ENCODE peak calls at places on chromosomes 2 and 18, in five cellular contexts. F is ascending aorta, R is BJ, Z is testis, D is dorsolateral prefrontal cortex. U is an unnamed sample.

GRCh38 chr18:40868110-40868858 is 1086.8 kb upstream of the PIK3C3 start:
- DNase-seq in F (no peak), R (peak; percentile 73), Z (no peak), D (no peak), U (no peak)

GRCh38 chr2:161327582-161327981 is 19.4 kb downstream of the PSMD14 start:
- DNase-seq in F (no peak), R (no peak), Z (no peak), D (no peak), U (no peak)

GRCh38 chr2:219252900-219253752 is at the start of gene TUBA4B:
- DNase-seq in F (peak; percentile 78), R (no peak), Z (no peak), D (no peak), U (no peak)

GRCh38 chr2:66334237-66335054 is 100.5 kb upstream of the MEIS1 start:
- DNase-seq in F (no peak), R (no peak), Z (no peak), D (no peak), U (no peak)

GRCh38 chr2:232235716-232236115 is 142.8 kb upstream of the ALPP start:
- DNase-seq in F (no peak), R (no peak), Z (no peak), D (no peak), U (no peak)

GRCh38 chr2:202187570-202187969 is 50.8 kb downstream of the SUMO1 start:
- DNase-seq in F (no peak), R (no peak), Z (no peak), D (no peak), U (no peak)

GRCh38 chr18:23453657-23454011 is 547 bp downstream of the RIOK3 start:
- DNase-seq in F (no peak), R (peak; percentile 11), Z (no peak), D (no peak), U (peak; percentile 35)

GRCh38 chr2:187527262-187527661 is 27.0 kb downstream of the TFPI start:
- DNase-seq in F (no peak), R (peak; percentile 19), Z (no peak), D (no peak), U (peak; percentile 11)

GRCh38 chr18:74946646-74947045 is 262.3 kb downstream of the PTGR3 start:
- DNase-seq in F (no peak), R (no peak), Z (no peak), D (no peak), U (no peak)

GRCh38 chr2:194867328-194867727 is 789.7 kb upstream of the SLC39A10 start:
- DNase-seq in F (no peak), R (no peak), Z (no peak), D (no peak), U (no peak)

GRCh38 chr2:219871396-219871795 is 244.0 kb downstream of the SLC4A3 start:
- DNase-seq in F (no peak), R (no peak), Z (no peak), D (no peak), U (no peak)

GRCh38 chr2:215773728-215774127 is 239.6 kb downstream of the MREG start:
- DNase-seq in F (peak; percentile 71), R (peak; percentile 77), Z (no peak), D (no peak), U (peak; percentile 95)
- H3K4me3 ChIP-seq in F (no peak overlapping the region), R (no peak overlapping the region), Z (no peak overlapping the region), D (no peak overlapping the region), U (no peak overlapping the region)

GRCh38 chr18:31941010-31941809 is 1.7 kb downstream of the TRAPPC8 start:
- DNase-seq in F (no peak), R (no peak), Z (no peak), D (no peak), U (no peak)
- H3K4me3 ChIP-seq in F (peak overlapping the region; percentile 87), R (peak overlapping the region; percentile 97), Z (peak overlapping the region; percentile 94), D (peak overlapping the region; percentile 95), U (peak overlapping the region; percentile 89)

GRCh38 chr18:22102948-22103663 is 66.3 kb upstream of the GATA6 start:
- DNase-seq in F (no peak), R (no peak), Z (no peak), D (no peak), U (no peak)
- H3K4me3 ChIP-seq in F (no peak overlapping the region), R (no peak overlapping the region), Z (no peak overlapping the region), D (no peak overlapping the region), U (no peak overlapping the region)

DNA sequence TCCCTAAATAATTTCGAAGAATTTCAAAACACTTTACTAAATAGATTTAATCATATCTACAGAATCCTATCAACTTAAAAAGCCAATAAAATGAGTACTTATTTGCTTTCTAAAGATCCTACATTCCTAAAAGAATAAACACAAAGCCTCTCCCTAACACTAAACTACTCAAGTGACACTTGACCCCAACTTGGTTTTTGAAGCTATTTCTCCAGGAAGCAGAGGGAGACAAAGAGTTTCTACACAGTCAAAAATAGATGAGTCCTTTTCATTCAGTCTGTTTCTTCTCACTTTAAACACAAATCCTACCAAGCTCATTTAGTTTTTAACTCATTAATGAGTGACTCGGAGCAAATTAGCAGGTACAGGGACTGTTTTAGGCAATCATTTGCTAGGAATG is 2.1 kb downstream of the ATL2 start:
- DNase-seq in F (no peak), R (no peak), Z (no peak), D (no peak), U (no peak)
- H3K4me3 ChIP-seq in F (peak overlapping the region; percentile 86), R (no peak overlapping the region), Z (no peak overlapping the region), D (peak overlapping the region; percentile 93), U (no peak overlapping the region)

GRCh38 chr2:126306539-126306938 is 349.4 kb upstream of the GYPC start:
- DNase-seq in F (no peak), R (no peak), Z (no peak), D (no peak), U (no peak)
- H3K4me3 ChIP-seq in F (no peak overlapping the region), R (no peak overlapping the region), Z (no peak overlapping the region), D (no peak overlapping the region), U (no peak overlapping the region)

GRCh38 chr2:70549962-70550361 is 3.7 kb downstream of the TGFA start:
- DNase-seq in F (no peak), R (no peak), Z (no peak), D (no peak), U (no peak)
- H3K4me3 ChIP-seq in F (no peak overlapping the region), R (no peak overlapping the region), Z (no peak overlapping the region), D (no peak overlapping the region), U (no peak overlapping the region)

GRCh38 chr18:22309191-22309590 is 108.5 kb downstream of the CTAGE1 start:
- DNase-seq in F (no peak), R (peak; percentile 31), Z (no peak), D (no peak), U (peak; percentile 39)

GRCh38 chr18:22314406-22314805 is 103.3 kb downstream of the CTAGE1 start:
- DNase-seq in F (peak; percentile 73), R (peak; percentile 37), Z (no peak), D (no peak), U (peak; percentile 57)

GRCh38 chr18:22318745-22319407 is 98.8 kb downstream of the CTAGE1 start:
- DNase-seq in F (no peak), R (no peak), Z (peak; percentile 58), D (no peak), U (no peak)

GRCh38 chr18:22311301-22311700 is 106.4 kb downstream of the CTAGE1 start:
- DNase-seq in F (no peak), R (no peak), Z (no peak), D (no peak), U (no peak)

DNA sequence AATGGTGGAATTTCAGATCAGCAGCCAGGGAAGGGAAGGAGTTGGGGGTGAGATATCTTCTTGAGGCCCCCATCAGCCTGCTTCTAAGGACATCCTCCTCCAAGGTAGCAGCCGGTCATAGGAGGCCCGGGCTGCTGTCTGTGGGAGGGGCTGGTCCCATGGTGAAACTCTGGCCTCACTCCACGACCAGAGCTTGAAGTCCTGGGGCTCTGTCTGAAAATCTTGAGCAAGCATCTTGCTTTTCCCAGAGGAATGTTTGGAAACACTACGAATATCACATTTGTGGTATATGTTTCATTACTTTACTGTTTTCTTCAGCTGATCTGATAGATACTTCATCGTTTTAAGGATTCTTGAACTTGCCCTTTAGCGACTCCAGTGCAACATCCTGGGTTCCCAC is 103.7 kb downstream of the CTAGE1 start:
- DNase-seq in F (no peak), R (no peak), Z (no peak), D (no peak), U (no peak)
- H3K4me3 ChIP-seq in F (no peak overlapping the region), R (no peak overlapping the region), Z (no peak overlapping the region), D (no peak overlapping the region), U (no peak overlapping the region)

DNA sequence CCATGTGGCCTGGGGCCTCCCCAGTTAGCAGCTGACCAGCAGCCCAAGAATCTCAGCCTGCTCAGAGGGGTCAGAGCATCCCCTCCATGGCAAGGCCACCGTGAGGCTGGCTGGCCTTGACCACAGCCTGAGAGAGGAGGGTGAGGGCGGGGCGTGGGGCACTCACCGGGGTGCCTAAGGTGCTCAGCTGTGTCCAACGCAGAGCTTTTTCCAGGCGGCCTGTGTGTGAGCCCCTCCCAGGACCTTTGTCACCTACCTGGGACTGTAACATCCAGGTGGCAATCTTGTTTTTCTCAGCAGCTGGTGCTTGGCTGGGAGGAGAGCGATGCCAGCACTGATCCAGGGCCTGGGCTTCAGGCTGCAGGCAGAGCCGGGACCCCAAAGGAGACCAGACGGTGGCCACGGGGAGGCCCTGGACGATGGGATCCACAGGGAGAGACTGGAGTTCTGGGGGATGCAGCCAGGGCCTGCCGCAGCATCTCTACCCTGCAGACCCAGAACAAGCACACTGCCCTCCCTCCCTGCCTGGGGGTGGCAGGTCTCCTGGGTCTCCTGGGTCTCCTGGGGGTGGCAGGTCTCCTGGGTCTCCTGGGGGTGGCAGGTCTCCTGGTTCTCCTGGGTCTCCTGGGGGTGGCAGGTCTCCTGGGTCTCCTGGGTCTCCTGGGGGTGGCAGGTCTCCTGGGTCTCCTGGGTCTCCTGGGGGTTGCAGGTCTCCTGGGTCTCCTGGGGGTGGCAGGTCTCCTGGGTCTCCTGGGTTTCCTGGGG is 12.3 kb downstream of the SNED1 start:
- DNase-seq in F (no peak), R (no peak), Z (peak; percentile 9), D (peak; percentile 22), U (no peak)
- H3K4me3 ChIP-seq in F (peak overlapping the region; percentile 57), R (no peak overlapping the region), Z (no peak overlapping the region), D (no peak overlapping the region), U (peak overlapping the region; percentile 33)

GRCh38 chr2:225070811-225071210 is 28.5 kb upstream of the DOCK10 start:
- DNase-seq in F (no peak), R (no peak), Z (no peak), D (peak; percentile 70), U (no peak)

GRCh38 chr2:225074366-225074765 is 32.1 kb upstream of the DOCK10 start:
- DNase-seq in F (no peak), R (no peak), Z (no peak), D (no peak), U (no peak)

GRCh38 chr2:225073198-225073597 is 30.9 kb upstream of the DOCK10 start:
- DNase-seq in F (no peak), R (no peak), Z (no peak), D (no peak), U (no peak)

GRCh38 chr2:225074919-225075681 is 32.8 kb upstream of the DOCK10 start:
- DNase-seq in F (no peak), R (no peak), Z (no peak), D (no peak), U (no peak)

DNA sequence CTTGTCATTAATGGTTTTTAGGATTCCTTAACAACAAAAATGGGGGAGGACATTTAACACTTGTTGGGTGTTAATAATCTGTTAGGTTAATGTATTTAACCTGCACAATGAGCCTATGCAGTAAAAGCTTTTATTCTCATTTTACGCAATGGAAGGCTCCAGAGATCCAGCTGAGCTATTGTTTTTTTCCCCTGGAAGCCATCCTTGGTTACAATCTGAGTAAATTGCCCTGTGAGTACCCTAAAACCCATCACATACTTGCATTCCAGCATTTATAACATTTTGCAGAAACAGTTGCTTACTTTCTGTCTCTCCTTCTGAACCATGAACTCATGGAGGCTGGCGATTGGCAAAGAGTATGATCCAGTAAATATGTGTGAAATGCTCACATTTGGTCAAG is 30.2 kb upstream of the DOCK10 start:
- DNase-seq in F (no peak), R (no peak), Z (no peak), D (no peak), U (no peak)
- H3K4me3 ChIP-seq in F (no peak overlapping the region), R (no peak overlapping the region), Z (no peak overlapping the region), D (no peak overlapping the region), U (no peak overlapping the region)